ENCODE peak calls at places on chromosome 20, in ten cellular contexts. One of them, this sample, is unnamed.

GRCh38 chr20:62603021-62603906 is 39.0 kb upstream of the SLCO4A1 start:
- DNase-seq in lower leg skin: peak
- DNase-seq in left ventricle myocardium inferior: peak
- DNase-seq in ascending aorta: peak
- DNase-seq in BE2C: no peak
- DNase-seq in Peyer's patch: peak
- DNase-seq in cardiac muscle cell: peak
- DNase-seq in endothelial cell: no peak
- DNase-seq in activated B cell treated with CpG ODN at 0.5 μM for 24 hours: peak
- DNase-seq in GM12865: no peak
- DNase-seq in this sample: no peak

GRCh38 chr20:45061244-45061643 is 39.7 kb downstream of the KCNS1 start:
- DNase-seq in left ventricle myocardium inferior: no peak
- DNase-seq in Peyer's patch: no peak
- DNase-seq in lower leg skin: no peak
- DNase-seq in activated B cell treated with CpG ODN at 0.5 μM for 24 hours: no peak
- DNase-seq in BE2C: no peak
- DNase-seq in cardiac muscle cell: peak
- DNase-seq in endothelial cell: no peak
- DNase-seq in ascending aorta: no peak
- DNase-seq in GM12865: no peak
- DNase-seq in this sample: no peak

GRCh38 chr20:23161244-23161875 is 75.2 kb upstream of the CD93 start:
- DNase-seq in left ventricle myocardium inferior: no peak
- DNase-seq in lower leg skin: no peak
- DNase-seq in activated B cell treated with CpG ODN at 0.5 μM for 24 hours: no peak
- DNase-seq in BE2C: no peak
- DNase-seq in Peyer's patch: no peak
- DNase-seq in cardiac muscle cell: peak
- DNase-seq in GM12865: peak
- DNase-seq in ascending aorta: no peak
- DNase-seq in endothelial cell: no peak
- DNase-seq in this sample: no peak

GRCh38 chr20:45629496-45630100 is at the start of gene WFDC10A:
- DNase-seq in left ventricle myocardium inferior: no peak
- DNase-seq in GM12865: peak
- DNase-seq in cardiac muscle cell: peak
- DNase-seq in ascending aorta: no peak
- DNase-seq in BE2C: peak
- DNase-seq in lower leg skin: no peak
- DNase-seq in endothelial cell: peak
- DNase-seq in Peyer's patch: peak
- DNase-seq in activated B cell treated with CpG ODN at 0.5 μM for 24 hours: no peak
- DNase-seq in this sample: no peak

GRCh38 chr20:18496042-18496441 is 983 bp downstream of the RBBP9 start:
- DNase-seq in ascending aorta: no peak
- DNase-seq in left ventricle myocardium inferior: no peak
- DNase-seq in lower leg skin: no peak
- DNase-seq in cardiac muscle cell: peak
- DNase-seq in BE2C: no peak
- DNase-seq in Peyer's patch: no peak
- DNase-seq in activated B cell treated with CpG ODN at 0.5 μM for 24 hours: no peak
- DNase-seq in endothelial cell: no peak
- DNase-seq in GM12865: peak
- DNase-seq in this sample: no peak

GRCh38 chr20:23629542-23630391 is 8.0 kb downstream of the CST3 start:
- DNase-seq in cardiac muscle cell: no peak
- DNase-seq in endothelial cell: no peak
- DNase-seq in BE2C: no peak
- DNase-seq in Peyer's patch: no peak
- DNase-seq in ascending aorta: no peak
- DNase-seq in GM12865: no peak
- DNase-seq in activated B cell treated with CpG ODN at 0.5 μM for 24 hours: no peak
- DNase-seq in left ventricle myocardium inferior: no peak
- DNase-seq in lower leg skin: no peak
- DNase-seq in this sample: no peak

GRCh38 chr20:20969701-20970100 is 136.5 kb downstream of the LINC00237 start:
- DNase-seq in left ventricle myocardium inferior: no peak
- DNase-seq in BE2C: no peak
- DNase-seq in Peyer's patch: no peak
- DNase-seq in cardiac muscle cell: no peak
- DNase-seq in ascending aorta: no peak
- DNase-seq in activated B cell treated with CpG ODN at 0.5 μM for 24 hours: no peak
- DNase-seq in lower leg skin: no peak
- DNase-seq in GM12865: no peak
- DNase-seq in endothelial cell: no peak
- DNase-seq in this sample: no peak

GRCh38 chr20:58647814-58648501 is 3.1 kb upstream of the STX16 start:
- DNase-seq in endothelial cell: no peak
- DNase-seq in Peyer's patch: peak
- DNase-seq in GM12865: no peak
- DNase-seq in cardiac muscle cell: peak
- DNase-seq in ascending aorta: no peak
- DNase-seq in lower leg skin: no peak
- DNase-seq in left ventricle myocardium inferior: no peak
- DNase-seq in activated B cell treated with CpG ODN at 0.5 μM for 24 hours: no peak
- DNase-seq in BE2C: no peak
- DNase-seq in this sample: no peak

DNA sequence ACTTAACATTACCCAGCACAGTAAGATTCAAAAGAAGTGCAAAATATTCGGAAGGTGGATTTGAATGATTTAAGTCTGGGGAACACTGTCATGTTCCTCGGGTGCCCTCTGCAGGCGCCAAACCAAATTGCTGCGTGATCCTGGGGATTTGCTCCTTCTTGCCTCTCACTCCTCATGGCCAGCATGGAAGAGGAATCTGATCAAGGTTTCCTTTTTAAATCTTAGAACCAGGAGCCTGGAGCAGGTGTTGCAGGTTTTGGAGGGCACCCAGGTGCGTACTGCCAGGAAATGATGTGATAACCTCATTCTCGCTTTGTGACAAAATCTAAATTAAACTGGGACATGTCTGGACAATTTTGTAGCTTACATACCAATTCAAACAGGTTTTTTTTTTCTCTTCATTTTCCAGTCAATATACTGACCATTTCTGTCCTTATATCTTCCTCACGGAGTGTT is 8.1 kb upstream of the PFDN4 start:
- DNase-seq in BE2C: peak
- DNase-seq in lower leg skin: peak
- DNase-seq in cardiac muscle cell: peak
- DNase-seq in left ventricle myocardium inferior: peak
- DNase-seq in activated B cell treated with CpG ODN at 0.5 μM for 24 hours: peak
- DNase-seq in ascending aorta: no peak
- DNase-seq in GM12865: peak
- DNase-seq in endothelial cell: peak
- DNase-seq in Peyer's patch: peak
- DNase-seq in this sample: no peak
- TF ChIP-seq CTCF in BE2C: peak
- TF ChIP-seq CTCF in lower leg skin: no peak
- TF ChIP-seq CTCF in cardiac muscle cell: peak
- TF ChIP-seq CTCF in left ventricle myocardium inferior: peak
- TF ChIP-seq CTCF in activated B cell treated with CpG ODN at 0.5 μM for 24 hours: peak
- TF ChIP-seq CTCF in ascending aorta: peak
- TF ChIP-seq CTCF in GM12865: peak
- TF ChIP-seq CTCF in endothelial cell: peak
- TF ChIP-seq CTCF in Peyer's patch: peak
- TF ChIP-seq CTCF in this sample: peak

GRCh38 chr20:24753136-24753535 is 195.9 kb upstream of the CST7 start:
- DNase-seq in left ventricle myocardium inferior: no peak
- DNase-seq in endothelial cell: no peak
- DNase-seq in activated B cell treated with CpG ODN at 0.5 μM for 24 hours: no peak
- DNase-seq in cardiac muscle cell: no peak
- DNase-seq in Peyer's patch: no peak
- DNase-seq in GM12865: no peak
- DNase-seq in BE2C: no peak
- DNase-seq in lower leg skin: peak
- DNase-seq in ascending aorta: no peak
- DNase-seq in this sample: peak
- TF ChIP-seq CTCF in left ventricle myocardium inferior: no peak
- TF ChIP-seq CTCF in endothelial cell: no peak
- TF ChIP-seq CTCF in activated B cell treated with CpG ODN at 0.5 μM for 24 hours: no peak
- TF ChIP-seq CTCF in cardiac muscle cell: no peak
- TF ChIP-seq CTCF in Peyer's patch: no peak
- TF ChIP-seq CTCF in GM12865: no peak
- TF ChIP-seq CTCF in BE2C: no peak
- TF ChIP-seq CTCF in lower leg skin: no peak
- TF ChIP-seq CTCF in ascending aorta: no peak
- TF ChIP-seq CTCF in this sample: no peak

GRCh38 chr20:6075428-6076219 is 21.8 kb upstream of the LRRN4 start:
- DNase-seq in Peyer's patch: no peak
- DNase-seq in left ventricle myocardium inferior: peak
- DNase-seq in activated B cell treated with CpG ODN at 0.5 μM for 24 hours: no peak
- DNase-seq in GM12865: no peak
- DNase-seq in lower leg skin: peak
- DNase-seq in ascending aorta: no peak
- DNase-seq in endothelial cell: no peak
- DNase-seq in cardiac muscle cell: peak
- DNase-seq in BE2C: no peak
- DNase-seq in this sample: no peak

GRCh38 chr20:6071162-6071695 is 17.4 kb upstream of the LRRN4 start:
- DNase-seq in activated B cell treated with CpG ODN at 0.5 μM for 24 hours: no peak
- DNase-seq in endothelial cell: no peak
- DNase-seq in left ventricle myocardium inferior: no peak
- DNase-seq in BE2C: no peak
- DNase-seq in lower leg skin: peak
- DNase-seq in cardiac muscle cell: no peak
- DNase-seq in ascending aorta: no peak
- DNase-seq in Peyer's patch: no peak
- DNase-seq in GM12865: no peak
- DNase-seq in this sample: no peak

GRCh38 chr20:6074784-6075183 is 20.9 kb upstream of the LRRN4 start:
- DNase-seq in ascending aorta: no peak
- DNase-seq in left ventricle myocardium inferior: no peak
- DNase-seq in GM12865: no peak
- DNase-seq in lower leg skin: no peak
- DNase-seq in Peyer's patch: no peak
- DNase-seq in endothelial cell: no peak
- DNase-seq in cardiac muscle cell: no peak
- DNase-seq in activated B cell treated with CpG ODN at 0.5 μM for 24 hours: no peak
- DNase-seq in BE2C: no peak
- DNase-seq in this sample: no peak

GRCh38 chr20:6069669-6070068 is 15.8 kb upstream of the LRRN4 start:
- DNase-seq in activated B cell treated with CpG ODN at 0.5 μM for 24 hours: no peak
- DNase-seq in Peyer's patch: no peak
- DNase-seq in endothelial cell: no peak
- DNase-seq in GM12865: no peak
- DNase-seq in ascending aorta: no peak
- DNase-seq in lower leg skin: no peak
- DNase-seq in cardiac muscle cell: no peak
- DNase-seq in BE2C: no peak
- DNase-seq in left ventricle myocardium inferior: no peak
- DNase-seq in this sample: no peak

DNA sequence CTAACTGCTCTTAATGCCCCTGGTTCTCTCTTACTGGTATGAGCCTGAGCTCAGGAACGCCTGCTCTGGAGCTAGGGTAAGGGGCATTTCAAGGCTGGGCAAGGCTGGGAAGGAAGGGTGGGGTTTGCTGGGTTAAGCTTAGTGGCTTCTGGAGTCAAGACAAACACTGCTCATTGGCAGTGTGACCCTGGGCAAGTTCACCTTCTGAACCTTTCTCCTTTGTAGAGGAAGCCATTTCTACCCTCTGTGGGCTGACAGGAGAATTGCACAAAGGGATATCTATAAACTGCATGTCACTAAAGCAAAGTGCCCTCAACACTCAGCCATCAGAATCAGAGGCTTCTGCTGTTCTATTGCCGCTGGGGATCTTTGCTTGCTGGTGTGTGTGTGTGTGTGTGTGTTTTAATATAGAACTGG is 20.3 kb upstream of the LRRN4 start:
- DNase-seq in BE2C: peak
- DNase-seq in ascending aorta: no peak
- DNase-seq in left ventricle myocardium inferior: no peak
- DNase-seq in activated B cell treated with CpG ODN at 0.5 μM for 24 hours: no peak
- DNase-seq in cardiac muscle cell: no peak
- DNase-seq in GM12865: peak
- DNase-seq in lower leg skin: peak
- DNase-seq in Peyer's patch: no peak
- DNase-seq in endothelial cell: peak
- DNase-seq in this sample: no peak
- TF ChIP-seq CTCF in BE2C: peak
- TF ChIP-seq CTCF in ascending aorta: no peak
- TF ChIP-seq CTCF in left ventricle myocardium inferior: peak
- TF ChIP-seq CTCF in activated B cell treated with CpG ODN at 0.5 μM for 24 hours: no peak
- TF ChIP-seq CTCF in cardiac muscle cell: peak
- TF ChIP-seq CTCF in GM12865: peak
- TF ChIP-seq CTCF in lower leg skin: no peak
- TF ChIP-seq CTCF in Peyer's patch: peak
- TF ChIP-seq CTCF in endothelial cell: peak
- TF ChIP-seq CTCF in this sample: peak

GRCh38 chr20:25563362-25563761 is 22.0 kb downstream of the NINL start:
- DNase-seq in activated B cell treated with CpG ODN at 0.5 μM for 24 hours: no peak
- DNase-seq in cardiac muscle cell: no peak
- DNase-seq in GM12865: no peak
- DNase-seq in BE2C: no peak
- DNase-seq in Peyer's patch: no peak
- DNase-seq in ascending aorta: no peak
- DNase-seq in endothelial cell: no peak
- DNase-seq in lower leg skin: no peak
- DNase-seq in left ventricle myocardium inferior: no peak
- DNase-seq in this sample: no peak
- TF ChIP-seq CTCF in activated B cell treated with CpG ODN at 0.5 μM for 24 hours: no peak
- TF ChIP-seq CTCF in cardiac muscle cell: no peak
- TF ChIP-seq CTCF in GM12865: no peak
- TF ChIP-seq CTCF in BE2C: no peak
- TF ChIP-seq CTCF in Peyer's patch: no peak
- TF ChIP-seq CTCF in ascending aorta: no peak
- TF ChIP-seq CTCF in endothelial cell: no peak
- TF ChIP-seq CTCF in lower leg skin: no peak
- TF ChIP-seq CTCF in left ventricle myocardium inferior: no peak
- TF ChIP-seq CTCF in this sample: no peak

GRCh38 chr20:9458075-9458818 is 56.1 kb upstream of the LAMP5 start:
- DNase-seq in BE2C: peak
- DNase-seq in cardiac muscle cell: peak
- DNase-seq in Peyer's patch: no peak
- DNase-seq in endothelial cell: peak
- DNase-seq in activated B cell treated with CpG ODN at 0.5 μM for 24 hours: no peak
- DNase-seq in ascending aorta: no peak
- DNase-seq in left ventricle myocardium inferior: no peak
- DNase-seq in GM12865: peak
- DNase-seq in lower leg skin: no peak
- DNase-seq in this sample: no peak
- TF ChIP-seq CTCF in BE2C: peak
- TF ChIP-seq CTCF in cardiac muscle cell: peak
- TF ChIP-seq CTCF in Peyer's patch: no peak
- TF ChIP-seq CTCF in endothelial cell: peak
- TF ChIP-seq CTCF in activated B cell treated with CpG ODN at 0.5 μM for 24 hours: no peak
- TF ChIP-seq CTCF in ascending aorta: no peak
- TF ChIP-seq CTCF in left ventricle myocardium inferior: no peak
- TF ChIP-seq CTCF in GM12865: peak
- TF ChIP-seq CTCF in lower leg skin: no peak
- TF ChIP-seq CTCF in this sample: peak

GRCh38 chr20:56200456-56200855 is 48.1 kb upstream of the MC3R start:
- DNase-seq in BE2C: no peak
- DNase-seq in left ventricle myocardium inferior: no peak
- DNase-seq in ascending aorta: no peak
- DNase-seq in endothelial cell: no peak
- DNase-seq in activated B cell treated with CpG ODN at 0.5 μM for 24 hours: no peak
- DNase-seq in lower leg skin: no peak
- DNase-seq in Peyer's patch: no peak
- DNase-seq in cardiac muscle cell: no peak
- DNase-seq in GM12865: peak
- DNase-seq in this sample: no peak
- TF ChIP-seq CTCF in BE2C: peak
- TF ChIP-seq CTCF in left ventricle myocardium inferior: no peak
- TF ChIP-seq CTCF in ascending aorta: no peak
- TF ChIP-seq CTCF in endothelial cell: peak
- TF ChIP-seq CTCF in activated B cell treated with CpG ODN at 0.5 μM for 24 hours: no peak
- TF ChIP-seq CTCF in lower leg skin: no peak
- TF ChIP-seq CTCF in Peyer's patch: no peak
- TF ChIP-seq CTCF in cardiac muscle cell: no peak
- TF ChIP-seq CTCF in GM12865: peak
- TF ChIP-seq CTCF in this sample: peak